ENCODE peak calls at places on chromosomes 2 and 18, in four cellular contexts. One of them, this sample, is unnamed.

GRCh38 chr18:48718251-48718959 is 179.6 kb downstream of the CTIF start:
- DNase-seq in stomach: no peak
- DNase-seq in tibial nerve: no peak
- DNase-seq in sigmoid colon: no peak
- DNase-seq in this sample: no peak

GRCh38 chr2:127389778-127390435 is 2.1 kb upstream of the MAP3K2 start:
- DNase-seq in stomach: no peak
- DNase-seq in tibial nerve: no peak
- DNase-seq in sigmoid colon: no peak
- DNase-seq in this sample: no peak

GRCh38 chr18:48122816-48123215 is 192.4 kb upstream of the SMAD2 start:
- DNase-seq in stomach: no peak
- DNase-seq in tibial nerve: no peak
- DNase-seq in sigmoid colon: peak
- DNase-seq in this sample: no peak

GRCh38 chr2:8389373-8390108 is 292.3 kb upstream of the ID2 start:
- DNase-seq in stomach: no peak
- DNase-seq in tibial nerve: no peak
- DNase-seq in sigmoid colon: no peak
- DNase-seq in this sample: no peak

GRCh38 chr2:144552821-144553220 is 32.9 kb upstream of the ZEB2 start:
- DNase-seq in stomach: no peak
- DNase-seq in tibial nerve: no peak
- DNase-seq in sigmoid colon: no peak
- DNase-seq in this sample: no peak

GRCh38 chr2:38075436-38076249 is at the start of gene CYP1B1:
- DNase-seq in stomach: no peak
- DNase-seq in tibial nerve: no peak
- DNase-seq in sigmoid colon: peak
- DNase-seq in this sample: peak

GRCh38 chr2:28506112-28506511 is 10.3 kb downstream of the PLB1 start:
- DNase-seq in stomach: no peak
- DNase-seq in tibial nerve: no peak
- DNase-seq in sigmoid colon: no peak
- DNase-seq in this sample: no peak

GRCh38 chr2:53512071-53512841 is 255.3 kb upstream of the CHAC2 start:
- DNase-seq in stomach: no peak
- DNase-seq in tibial nerve: no peak
- DNase-seq in sigmoid colon: no peak
- DNase-seq in this sample: no peak

GRCh38 chr18:74518456-74519315 is 15.6 kb upstream of the CNDP1 start:
- DNase-seq in stomach: peak
- DNase-seq in tibial nerve: no peak
- DNase-seq in sigmoid colon: peak
- DNase-seq in this sample: no peak

GRCh38 chr2:238811293-238811692 is 36.6 kb upstream of the TWIST2 start:
- DNase-seq in stomach: no peak
- DNase-seq in tibial nerve: no peak
- DNase-seq in sigmoid colon: no peak
- DNase-seq in this sample: no peak

GRCh38 chr2:119283873-119284331 is 60.3 kb downstream of the STEAP3 start:
- DNase-seq in stomach: peak
- DNase-seq in tibial nerve: no peak
- DNase-seq in sigmoid colon: peak
- DNase-seq in this sample: peak

GRCh38 chr2:25251461-25252273 is 83.3 kb upstream of the POMC start:
- DNase-seq in stomach: peak
- DNase-seq in tibial nerve: no peak
- DNase-seq in sigmoid colon: peak
- DNase-seq in this sample: peak

GRCh38 chr18:13134551-13135401 is 83.8 kb upstream of the LDLRAD4 start:
- DNase-seq in stomach: no peak
- DNase-seq in tibial nerve: no peak
- DNase-seq in sigmoid colon: no peak
- DNase-seq in this sample: no peak

GRCh38 chr2:46970334-46971288 is 55.0 kb upstream of the MCFD2 start:
- DNase-seq in stomach: peak
- DNase-seq in tibial nerve: peak
- DNase-seq in sigmoid colon: peak
- DNase-seq in this sample: no peak

GRCh38 chr2:55693181-55694125 is at the start of gene PNPT1:
- DNase-seq in stomach: peak
- DNase-seq in tibial nerve: peak
- DNase-seq in sigmoid colon: peak
- DNase-seq in this sample: peak
- TF ChIP-seq POLR2A in stomach: peak
- TF ChIP-seq POLR2A in tibial nerve: no peak
- TF ChIP-seq POLR2A in sigmoid colon: no peak
- TF ChIP-seq POLR2A in this sample: peak

GRCh38 chr18:22604390-22604985 is 186.8 kb upstream of the CTAGE1 start:
- DNase-seq in stomach: peak
- DNase-seq in tibial nerve: no peak
- DNase-seq in sigmoid colon: no peak
- DNase-seq in this sample: peak
- H3K4me3 ChIP-seq in stomach: no peak
- H3K4me3 ChIP-seq in tibial nerve: peak
- H3K4me3 ChIP-seq in sigmoid colon: no peak
- H3K4me3 ChIP-seq in this sample: peak

DNA sequence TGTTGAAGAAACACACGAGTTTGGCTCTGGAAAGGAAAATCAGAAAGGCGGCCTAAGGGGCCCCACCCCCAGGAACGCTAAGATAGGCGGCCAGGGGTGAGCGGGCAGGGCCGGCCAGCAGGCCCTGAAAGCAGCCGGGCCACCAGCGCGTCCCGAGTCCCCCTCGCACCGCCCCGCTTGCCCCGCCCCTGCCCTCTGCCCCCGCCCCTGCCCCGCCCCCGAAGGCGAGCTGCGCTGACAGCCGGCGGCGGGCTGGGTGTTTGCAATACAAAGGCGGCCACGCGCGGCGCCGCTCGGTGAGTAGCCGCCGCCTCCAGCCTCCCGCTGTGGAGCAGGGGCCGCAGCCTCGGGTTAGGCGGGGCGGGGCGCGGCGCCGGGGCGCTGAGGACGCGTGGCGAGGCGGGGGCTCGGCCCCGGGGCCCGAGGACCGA is at the start of gene LPIN1:
- DNase-seq in stomach: peak
- DNase-seq in tibial nerve: peak
- DNase-seq in sigmoid colon: peak
- DNase-seq in this sample: peak
- TF ChIP-seq POLR2A in stomach: no peak
- TF ChIP-seq POLR2A in tibial nerve: peak
- TF ChIP-seq POLR2A in sigmoid colon: no peak
- TF ChIP-seq POLR2A in this sample: peak

DNA sequence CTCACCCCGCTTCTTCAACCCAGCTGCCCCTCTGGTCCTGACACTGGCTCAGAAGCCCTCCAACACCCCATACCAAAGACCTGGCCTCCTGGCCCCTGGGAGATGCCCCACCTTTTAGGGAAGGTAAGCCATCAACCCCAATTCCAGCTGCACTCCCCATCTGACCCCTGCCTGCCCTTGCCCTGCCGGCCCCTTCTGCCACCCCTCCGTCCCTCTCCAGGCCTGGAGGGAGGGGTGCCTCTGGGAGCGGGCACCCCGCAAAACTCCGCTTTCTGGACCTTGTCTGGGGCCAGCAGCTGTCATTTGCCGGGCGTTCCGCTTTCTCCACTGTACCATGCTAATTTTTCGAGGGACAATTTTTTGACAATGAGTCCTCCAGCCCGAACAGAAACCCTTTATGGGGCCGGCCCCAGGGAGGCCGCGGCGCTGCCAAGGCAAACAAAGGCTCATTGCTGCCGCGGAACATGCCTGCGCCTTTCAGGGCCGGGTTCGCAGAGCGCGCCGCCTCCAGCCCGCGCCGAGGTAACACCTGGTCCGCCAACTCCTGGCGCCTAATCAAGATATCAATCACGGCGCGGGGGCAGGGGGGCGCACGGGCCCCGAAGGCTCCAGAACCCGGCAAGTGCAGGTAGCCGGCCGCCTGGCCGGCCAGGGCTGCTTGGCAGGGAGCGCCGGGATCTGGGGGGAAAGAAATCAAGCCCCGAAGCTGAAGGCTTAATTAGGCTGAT is 96.0 kb downstream of the INHBB start:
- DNase-seq in stomach: peak
- DNase-seq in tibial nerve: peak
- DNase-seq in sigmoid colon: peak
- DNase-seq in this sample: no peak
- H3K4me3 ChIP-seq in stomach: peak
- H3K4me3 ChIP-seq in tibial nerve: peak
- H3K4me3 ChIP-seq in sigmoid colon: no peak
- H3K4me3 ChIP-seq in this sample: peak

GRCh38 chr18:3595282-3596273 is 145.6 kb downstream of the TGIF1 start:
- DNase-seq in stomach: peak
- DNase-seq in tibial nerve: no peak
- DNase-seq in sigmoid colon: peak
- DNase-seq in this sample: no peak
- TF ChIP-seq POLR2A in stomach: no peak
- TF ChIP-seq POLR2A in tibial nerve: no peak
- TF ChIP-seq POLR2A in sigmoid colon: no peak
- TF ChIP-seq POLR2A in this sample: no peak

GRCh38 chr2:102139851-102140250 is 2.7 kb upstream of the IL1R1 start:
- DNase-seq in stomach: no peak
- DNase-seq in tibial nerve: no peak
- DNase-seq in sigmoid colon: no peak
- DNase-seq in this sample: no peak

GRCh38 chr2:102141915-102142828 is at the start of gene IL1R1:
- DNase-seq in stomach: peak
- DNase-seq in tibial nerve: peak
- DNase-seq in sigmoid colon: peak
- DNase-seq in this sample: peak

GRCh38 chr2:102140367-102140766 is 2.2 kb upstream of the IL1R1 start:
- DNase-seq in stomach: no peak
- DNase-seq in tibial nerve: no peak
- DNase-seq in sigmoid colon: no peak
- DNase-seq in this sample: no peak

GRCh38 chr2:102142829-102143449 is 393 bp downstream of the IL1R1 start:
- DNase-seq in stomach: no peak
- DNase-seq in tibial nerve: no peak
- DNase-seq in sigmoid colon: peak
- DNase-seq in this sample: no peak

DNA sequence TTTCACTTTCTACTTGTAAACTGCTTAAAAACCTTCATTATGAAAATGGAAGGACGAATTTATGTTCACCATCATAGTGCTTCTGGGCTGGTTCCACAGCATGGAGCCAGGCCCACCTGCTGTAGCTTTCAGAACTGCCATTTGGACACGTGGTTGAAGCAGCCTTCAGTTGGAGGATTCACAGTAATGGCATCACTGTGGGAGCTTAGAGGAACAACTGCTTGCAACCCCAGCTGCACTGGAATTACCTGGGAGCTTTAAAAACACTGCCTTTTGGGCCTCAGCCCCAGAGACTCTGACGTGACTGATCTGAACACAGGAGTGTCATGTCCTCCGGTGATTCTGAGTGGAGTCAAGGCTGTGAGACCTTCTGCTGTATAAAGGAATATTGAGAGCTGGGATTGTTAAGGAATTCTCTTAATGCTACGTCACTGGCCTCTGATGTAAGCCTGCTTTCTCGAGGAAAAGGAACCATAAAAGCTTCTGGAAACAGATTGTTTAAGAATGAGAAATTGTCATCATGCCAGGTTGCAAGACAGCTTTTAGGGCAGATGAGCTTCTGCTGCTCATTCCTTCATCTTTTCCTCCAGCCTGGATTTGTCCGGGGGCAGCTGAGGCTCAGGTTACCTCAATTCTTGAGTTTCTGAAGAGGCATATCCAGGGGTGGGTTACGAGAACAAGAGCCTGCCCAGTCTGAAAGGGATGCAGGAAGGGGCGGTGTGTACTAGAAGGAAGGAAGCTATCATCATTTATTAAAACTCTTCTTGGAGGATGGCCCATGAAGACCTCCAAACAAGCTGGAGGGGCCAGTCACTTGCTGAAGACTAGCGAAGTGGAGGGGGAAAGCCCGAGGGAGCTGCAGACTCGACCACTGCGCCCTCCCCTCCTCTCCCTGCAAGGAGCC is 1.3 kb upstream of the IL1R1 start:
- DNase-seq in stomach: no peak
- DNase-seq in tibial nerve: no peak
- DNase-seq in sigmoid colon: no peak
- DNase-seq in this sample: no peak
- H3K4me3 ChIP-seq in stomach: peak
- H3K4me3 ChIP-seq in tibial nerve: peak
- H3K4me3 ChIP-seq in sigmoid colon: no peak
- H3K4me3 ChIP-seq in this sample: peak

GRCh38 chr18:77131100-77131651 is 1.4 kb downstream of the MBP start:
- DNase-seq in stomach: no peak
- DNase-seq in tibial nerve: no peak
- DNase-seq in sigmoid colon: peak
- DNase-seq in this sample: peak

GRCh38 chr18:77129150-77129551 is 3.4 kb downstream of the MBP start:
- DNase-seq in stomach: no peak
- DNase-seq in tibial nerve: no peak
- DNase-seq in sigmoid colon: peak
- DNase-seq in this sample: no peak

GRCh38 chr18:77132369-77133050 is at the start of gene MBP:
- DNase-seq in stomach: peak
- DNase-seq in tibial nerve: no peak
- DNase-seq in sigmoid colon: peak
- DNase-seq in this sample: peak

GRCh38 chr18:77131652-77132368 is 773 bp downstream of the MBP start:
- DNase-seq in stomach: peak
- DNase-seq in tibial nerve: peak
- DNase-seq in sigmoid colon: peak
- DNase-seq in this sample: peak

DNA sequence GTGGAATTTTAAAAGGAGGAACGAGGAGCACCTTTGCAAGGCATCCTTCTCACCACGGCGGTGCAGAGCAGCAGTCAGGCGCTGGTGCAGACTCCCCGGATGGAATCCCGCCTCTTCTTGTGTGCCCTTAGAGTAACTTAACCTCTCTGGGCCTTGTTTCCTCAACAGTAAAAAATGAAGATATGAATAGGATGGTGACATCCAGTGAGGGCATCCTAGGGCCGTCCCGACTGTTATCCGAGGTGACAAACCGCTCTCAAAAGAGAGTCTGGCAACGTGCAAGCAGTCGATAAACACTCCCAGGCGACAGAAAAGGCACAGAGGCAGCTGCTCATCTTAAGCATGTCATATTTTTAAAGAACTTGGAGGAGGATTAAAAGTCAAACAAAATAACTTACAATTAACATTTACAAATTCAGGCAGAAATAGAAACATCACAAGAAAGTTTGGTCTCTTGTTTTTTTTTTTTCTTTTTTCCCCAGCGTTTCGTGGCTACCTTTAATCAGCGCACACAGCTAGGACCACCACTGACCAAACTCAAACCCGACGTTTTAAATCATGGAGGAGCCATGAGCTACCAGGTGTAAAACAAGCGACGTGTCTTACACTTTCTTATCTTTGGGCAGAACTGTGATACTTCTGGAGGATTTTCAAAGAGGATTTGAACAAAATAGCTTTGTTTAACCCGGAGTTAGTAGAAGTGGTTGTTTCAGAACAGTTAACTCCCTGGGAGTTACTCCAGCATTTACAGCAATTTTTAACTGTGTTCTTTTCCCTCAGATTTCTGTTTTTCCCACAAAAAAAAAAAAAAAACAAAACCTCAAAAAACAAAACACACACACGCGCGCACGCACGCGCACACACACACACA is 2.1 kb downstream of the MBP start:
- DNase-seq in stomach: no peak
- DNase-seq in tibial nerve: no peak
- DNase-seq in sigmoid colon: peak
- DNase-seq in this sample: no peak
- TF ChIP-seq POLR2A in stomach: no peak
- TF ChIP-seq POLR2A in tibial nerve: no peak
- TF ChIP-seq POLR2A in sigmoid colon: no peak
- TF ChIP-seq POLR2A in this sample: no peak

GRCh38 chr18:32730068-32730467 is 42.8 kb downstream of the KLHL14 start:
- DNase-seq in stomach: no peak
- DNase-seq in tibial nerve: no peak
- DNase-seq in sigmoid colon: no peak
- DNase-seq in this sample: no peak
- H3K4me3 ChIP-seq in stomach: peak
- H3K4me3 ChIP-seq in tibial nerve: peak
- H3K4me3 ChIP-seq in sigmoid colon: peak
- H3K4me3 ChIP-seq in this sample: peak

This sample was measured in heart left ventricle.